ENCODE peak calls at places on chromosomes 1 and 21, in six cellular contexts. One of them, this sample, is unnamed.

GRCh38 chr1:152533327-152533938 is 19.2 kb downstream of the CRCT1 start:
- DNase-seq in stomach: no peak
- DNase-seq in SJSA1: peak; percentile 58
- DNase-seq in spleen: no peak
- DNase-seq in RWPE1: peak; percentile 58
- DNase-seq in suprapubic skin: no peak
- DNase-seq in this sample: no peak

GRCh38 chr1:29395724-29396437 is 159.6 kb downstream of the PTPRU start:
- DNase-seq in stomach: no peak
- DNase-seq in SJSA1: peak; percentile 27
- DNase-seq in spleen: no peak
- DNase-seq in RWPE1: no peak
- DNase-seq in suprapubic skin: no peak
- DNase-seq in this sample: no peak

GRCh38 chr1:246836647-246837046 is 95.1 kb downstream of the AHCTF1 start:
- DNase-seq in stomach: no peak
- DNase-seq in SJSA1: no peak
- DNase-seq in spleen: no peak
- DNase-seq in RWPE1: no peak
- DNase-seq in suprapubic skin: no peak
- DNase-seq in this sample: no peak

GRCh38 chr21:45835301-45836267 is 146.0 kb upstream of the COL6A1 start:
- DNase-seq in stomach: no peak
- DNase-seq in SJSA1: no peak
- DNase-seq in spleen: no peak
- DNase-seq in RWPE1: no peak
- DNase-seq in suprapubic skin: peak; percentile 55
- DNase-seq in this sample: no peak

GRCh38 chr1:71053758-71054157 is 6.1 kb upstream of the PTGER3 start:
- DNase-seq in stomach: no peak
- DNase-seq in SJSA1: no peak
- DNase-seq in spleen: peak; percentile 72
- DNase-seq in RWPE1: no peak
- DNase-seq in suprapubic skin: no peak
- DNase-seq in this sample: no peak

GRCh38 chr21:32949701-32950100 is 76.0 kb upstream of the OLIG2 start:
- DNase-seq in stomach: no peak
- DNase-seq in SJSA1: no peak
- DNase-seq in spleen: no peak
- DNase-seq in RWPE1: no peak
- DNase-seq in suprapubic skin: peak; percentile 50
- DNase-seq in this sample: no peak

GRCh38 chr1:175128523-175128922 is 60.9 kb downstream of the TNN start:
- DNase-seq in stomach: no peak
- DNase-seq in SJSA1: no peak
- DNase-seq in spleen: no peak
- DNase-seq in RWPE1: no peak
- DNase-seq in suprapubic skin: no peak
- DNase-seq in this sample: no peak

GRCh38 chr21:37557261-37557950 is 190.8 kb downstream of the DYRK1A start:
- DNase-seq in stomach: no peak
- DNase-seq in SJSA1: no peak
- DNase-seq in spleen: no peak
- DNase-seq in RWPE1: no peak
- DNase-seq in suprapubic skin: no peak
- DNase-seq in this sample: no peak

GRCh38 chr1:172203135-172203823 is 217.2 kb upstream of the C1orf105 start:
- DNase-seq in stomach: no peak
- DNase-seq in SJSA1: peak; percentile 42
- DNase-seq in spleen: no peak
- DNase-seq in RWPE1: no peak
- DNase-seq in suprapubic skin: no peak
- DNase-seq in this sample: no peak

GRCh38 chr1:197998110-197998509 is 80.9 kb downstream of the LHX9 start:
- DNase-seq in stomach: no peak
- DNase-seq in SJSA1: no peak
- DNase-seq in spleen: no peak
- DNase-seq in RWPE1: no peak
- DNase-seq in suprapubic skin: no peak
- DNase-seq in this sample: no peak

GRCh38 chr21:33368124-33368523 is 35.1 kb upstream of the IFNGR2 start:
- DNase-seq in stomach: no peak
- DNase-seq in SJSA1: no peak
- DNase-seq in spleen: no peak
- DNase-seq in RWPE1: no peak
- DNase-seq in suprapubic skin: peak; percentile 32
- DNase-seq in this sample: no peak

GRCh38 chr1:151398691-151399065 is 695 bp upstream of the PSMB4 start:
- DNase-seq in stomach: no peak
- DNase-seq in SJSA1: no peak
- DNase-seq in spleen: no peak
- DNase-seq in RWPE1: no peak
- DNase-seq in suprapubic skin: no peak
- DNase-seq in this sample: no peak

GRCh38 chr1:232988572-232989040 is 38.2 kb downstream of the NTPCR start:
- DNase-seq in stomach: no peak
- DNase-seq in SJSA1: no peak
- DNase-seq in spleen: no peak
- DNase-seq in RWPE1: peak; percentile 8
- DNase-seq in suprapubic skin: peak; percentile 60
- DNase-seq in this sample: no peak

GRCh38 chr1:35899941-35900340 is 16.9 kb downstream of the AGO1 start:
- DNase-seq in stomach: no peak
- DNase-seq in SJSA1: no peak
- DNase-seq in spleen: no peak
- DNase-seq in RWPE1: no peak
- DNase-seq in suprapubic skin: no peak
- DNase-seq in this sample: no peak

GRCh38 chr1:22676916-22677601 is 24.0 kb downstream of the C1QB start:
- DNase-seq in stomach: no peak
- DNase-seq in SJSA1: no peak
- DNase-seq in spleen: no peak
- DNase-seq in RWPE1: no peak
- DNase-seq in suprapubic skin: no peak
- DNase-seq in this sample: no peak

GRCh38 chr1:25642710-25643109 is 26.1 kb downstream of the MAN1C1 start:
- DNase-seq in stomach: peak; percentile 44
- DNase-seq in SJSA1: no peak
- DNase-seq in spleen: peak; percentile 87
- DNase-seq in RWPE1: no peak
- DNase-seq in suprapubic skin: no peak
- DNase-seq in this sample: no peak

GRCh38 chr1:68953316-68953715 is 456.4 kb upstream of the DEPDC1 start:
- DNase-seq in stomach: no peak
- DNase-seq in SJSA1: no peak
- DNase-seq in spleen: no peak
- DNase-seq in RWPE1: no peak
- DNase-seq in suprapubic skin: no peak
- DNase-seq in this sample: no peak

GRCh38 chr21:35367558-35367957 is 318.5 kb upstream of the RUNX1 start:
- DNase-seq in stomach: no peak
- DNase-seq in SJSA1: no peak
- DNase-seq in spleen: no peak
- DNase-seq in RWPE1: no peak
- DNase-seq in suprapubic skin: no peak
- DNase-seq in this sample: no peak

GRCh38 chr1:162951553-162952315 is 90.8 kb upstream of the CCDC190 start:
- DNase-seq in stomach: no peak
- DNase-seq in SJSA1: no peak
- DNase-seq in spleen: no peak
- DNase-seq in RWPE1: no peak
- DNase-seq in suprapubic skin: no peak
- DNase-seq in this sample: no peak

GRCh38 chr1:34865981-34866761 is 6.6 kb upstream of the SMIM12 start:
- DNase-seq in stomach: peak; percentile 89
- DNase-seq in SJSA1: peak; percentile 76
- DNase-seq in spleen: peak; percentile 98
- DNase-seq in RWPE1: peak; percentile 72
- DNase-seq in suprapubic skin: peak; percentile 94
- DNase-seq in this sample: peak; percentile 91

GRCh38 chr21:39153373-39153772 is 29.9 kb downstream of the PSMG1 start:
- DNase-seq in stomach: no peak
- DNase-seq in SJSA1: no peak
- DNase-seq in spleen: no peak
- DNase-seq in RWPE1: peak; percentile 25
- DNase-seq in suprapubic skin: no peak
- DNase-seq in this sample: no peak

GRCh38 chr1:22371408-22371807 is 80.2 kb upstream of the ZBTB40 start:
- DNase-seq in stomach: no peak
- DNase-seq in SJSA1: no peak
- DNase-seq in spleen: no peak
- DNase-seq in RWPE1: no peak
- DNase-seq in suprapubic skin: no peak
- DNase-seq in this sample: no peak

GRCh38 chr1:45172015-45172414 is 34.4 kb downstream of the ZSWIM5 start:
- DNase-seq in stomach: no peak
- DNase-seq in SJSA1: no peak
- DNase-seq in spleen: no peak
- DNase-seq in RWPE1: peak; percentile 41
- DNase-seq in suprapubic skin: no peak
- DNase-seq in this sample: no peak

GRCh38 chr1:80066060-80066459 is 1059.5 kb upstream of the ADGRL4 start:
- DNase-seq in stomach: no peak
- DNase-seq in SJSA1: no peak
- DNase-seq in spleen: no peak
- DNase-seq in RWPE1: no peak
- DNase-seq in suprapubic skin: no peak
- DNase-seq in this sample: no peak

GRCh38 chr1:161908264-161908663 is 115.4 kb downstream of the OLFML2B start:
- DNase-seq in stomach: no peak
- DNase-seq in SJSA1: no peak
- DNase-seq in spleen: no peak
- DNase-seq in RWPE1: no peak
- DNase-seq in suprapubic skin: no peak
- DNase-seq in this sample: no peak

GRCh38 chr1:49995734-49996133 is 28.0 kb downstream of the AGBL4 start:
- DNase-seq in stomach: no peak
- DNase-seq in SJSA1: no peak
- DNase-seq in spleen: no peak
- DNase-seq in RWPE1: no peak
- DNase-seq in suprapubic skin: no peak
- DNase-seq in this sample: no peak

GRCh38 chr21:43192501-43193081 is 23.8 kb downstream of the CRYAA start:
- DNase-seq in stomach: no peak
- DNase-seq in SJSA1: peak; percentile 34
- DNase-seq in spleen: peak; percentile 53
- DNase-seq in RWPE1: no peak
- DNase-seq in suprapubic skin: no peak
- DNase-seq in this sample: no peak

GRCh38 chr21:43195131-43196021 is 26.6 kb downstream of the CRYAA start:
- DNase-seq in stomach: no peak
- DNase-seq in SJSA1: peak; percentile 41
- DNase-seq in spleen: peak; percentile 74
- DNase-seq in RWPE1: no peak
- DNase-seq in suprapubic skin: peak; percentile 77
- DNase-seq in this sample: no peak

GRCh38 chr21:43193088-43193650 is 24.4 kb downstream of the CRYAA start:
- DNase-seq in stomach: no peak
- DNase-seq in SJSA1: no peak
- DNase-seq in spleen: no peak
- DNase-seq in RWPE1: no peak
- DNase-seq in suprapubic skin: no peak
- DNase-seq in this sample: no peak

GRCh38 chr21:43193651-43194302 is 25.0 kb downstream of the CRYAA start:
- DNase-seq in stomach: no peak
- DNase-seq in SJSA1: peak; percentile 40
- DNase-seq in spleen: peak; percentile 65
- DNase-seq in RWPE1: peak; percentile 82
- DNase-seq in suprapubic skin: peak; percentile 75
- DNase-seq in this sample: no peak

GRCh38 chr21:43194303-43195130 is 25.7 kb downstream of the CRYAA start:
- DNase-seq in stomach: no peak
- DNase-seq in SJSA1: peak; percentile 31
- DNase-seq in spleen: peak; percentile 47
- DNase-seq in RWPE1: no peak
- DNase-seq in suprapubic skin: peak; percentile 70
- DNase-seq in this sample: no peak
- H3K27ac ChIP-seq in stomach: no peak overlapping the region
- H3K27ac ChIP-seq in SJSA1: no peak overlapping the region
- H3K27ac ChIP-seq in spleen: peak overlapping the region; percentile 54
- H3K27ac ChIP-seq in RWPE1: peak overlapping the region; percentile 99
- H3K27ac ChIP-seq in suprapubic skin: peak overlapping the region; percentile 87
- H3K27ac ChIP-seq in this sample: no peak overlapping the region

DNA sequence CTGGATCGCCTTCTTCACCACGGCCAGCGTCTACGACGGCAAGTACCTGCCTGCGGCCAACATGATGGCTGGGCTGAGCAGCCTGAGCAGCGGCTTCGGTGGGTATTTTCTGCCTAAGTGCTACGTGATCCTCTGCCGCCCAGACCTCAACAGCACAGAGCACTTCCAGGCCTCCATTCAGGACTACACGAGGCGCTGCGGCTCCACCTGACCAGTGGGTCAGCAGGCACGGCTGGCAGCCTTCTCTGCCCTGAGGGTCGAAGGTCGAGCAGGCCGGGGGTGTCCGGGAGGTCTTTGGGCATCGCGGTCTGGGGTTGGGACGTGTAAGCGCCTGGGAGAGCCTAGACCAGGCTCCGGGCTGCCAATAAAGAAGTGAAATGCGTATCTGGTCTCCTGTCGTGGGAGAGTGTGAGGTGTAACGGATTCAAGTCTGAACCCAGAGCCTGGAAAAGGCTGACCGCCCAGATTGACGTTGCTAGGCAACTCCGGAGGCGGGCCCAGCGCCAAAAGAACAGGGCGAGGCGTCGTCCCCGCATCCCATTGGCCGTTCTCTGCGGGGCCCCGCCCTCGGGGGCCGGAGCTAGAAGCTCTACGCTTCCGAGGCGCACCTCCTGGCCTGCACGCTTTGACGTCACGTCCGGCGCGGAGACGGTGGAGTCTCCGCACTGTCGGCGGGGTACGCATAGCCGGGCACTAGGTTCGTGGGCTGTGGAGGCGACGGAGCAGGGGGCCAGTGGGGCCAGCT is at the start of gene ZBTB48:
- DNase-seq in stomach: peak; percentile 100
- DNase-seq in SJSA1: peak; percentile 99
- DNase-seq in spleen: peak; percentile 100
- DNase-seq in RWPE1: peak; percentile 99
- DNase-seq in suprapubic skin: peak; percentile 100
- DNase-seq in this sample: peak; percentile 100
- H3K27ac ChIP-seq in stomach: peak within 1 kb of the TSS; percentile 98
- H3K27ac ChIP-seq in SJSA1: peak within 1 kb of the TSS; percentile 52
- H3K27ac ChIP-seq in spleen: peak within 1 kb of the TSS; percentile 97
- H3K27ac ChIP-seq in RWPE1: peak within 1 kb of the TSS; percentile 92
- H3K27ac ChIP-seq in suprapubic skin: peak within 1 kb of the TSS; percentile 92
- H3K27ac ChIP-seq in this sample: peak within 1 kb of the TSS; percentile 96

GRCh38 chr1:188822248-188822647 is 1655.4 kb downstream of the BRINP3 start:
- DNase-seq in stomach: no peak
- DNase-seq in SJSA1: no peak
- DNase-seq in spleen: no peak
- DNase-seq in RWPE1: no peak
- DNase-seq in suprapubic skin: no peak
- DNase-seq in this sample: no peak
- H3K27ac ChIP-seq in stomach: no peak overlapping the region
- H3K27ac ChIP-seq in SJSA1: no peak overlapping the region
- H3K27ac ChIP-seq in spleen: no peak overlapping the region
- H3K27ac ChIP-seq in RWPE1: no peak overlapping the region
- H3K27ac ChIP-seq in suprapubic skin: no peak overlapping the region
- H3K27ac ChIP-seq in this sample: no peak overlapping the region

GRCh38 chr1:42943728-42944127 is 14.9 kb downstream of the SLC2A1 start:
- DNase-seq in stomach: no peak
- DNase-seq in SJSA1: no peak
- DNase-seq in spleen: no peak
- DNase-seq in RWPE1: no peak
- DNase-seq in suprapubic skin: no peak
- DNase-seq in this sample: no peak
- H3K27ac ChIP-seq in stomach: peak overlapping the region; percentile 86
- H3K27ac ChIP-seq in SJSA1: no peak overlapping the region
- H3K27ac ChIP-seq in spleen: peak overlapping the region; percentile 79
- H3K27ac ChIP-seq in RWPE1: peak overlapping the region; percentile 97
- H3K27ac ChIP-seq in suprapubic skin: peak overlapping the region; percentile 83
- H3K27ac ChIP-seq in this sample: peak overlapping the region; percentile 4

GRCh38 chr1:223386013-223386412 is 7.2 kb upstream of the CCDC185 start:
- DNase-seq in stomach: no peak
- DNase-seq in SJSA1: no peak
- DNase-seq in spleen: no peak
- DNase-seq in RWPE1: no peak
- DNase-seq in suprapubic skin: no peak
- DNase-seq in this sample: no peak
- H3K27ac ChIP-seq in stomach: no peak overlapping the region
- H3K27ac ChIP-seq in SJSA1: no peak overlapping the region
- H3K27ac ChIP-seq in spleen: no peak overlapping the region
- H3K27ac ChIP-seq in RWPE1: no peak overlapping the region
- H3K27ac ChIP-seq in suprapubic skin: no peak overlapping the region
- H3K27ac ChIP-seq in this sample: no peak overlapping the region

This sample was measured in lung.